ENCODE peak calls at places on chromosomes 6 and 20, in five cellular contexts. B, F, D, O and K are unnamed samples.

GRCh38 chr6:26358511-26358981 is 6.5 kb upstream of the BTN3A2 start:
- DNase-seq in F (no peak), D (no peak), B (no peak), O (no peak), K (no peak)

GRCh38 chr6:5537132-5537531 is 275.8 kb downstream of the FARS2 start:
- DNase-seq in D (no peak), O (no peak), B (no peak), F (no peak), K (no peak)

GRCh38 chr6:158666637-158667359 is 16.9 kb downstream of the SYTL3 start:
- DNase-seq in O (peak), B (no peak), F (peak), D (peak), K (peak)

GRCh38 chr6:157982297-157982579 is 575 bp downstream of the SYNJ2 start:
- DNase-seq in F (no peak), O (peak), D (no peak), B (peak), K (peak)

GRCh38 chr6:168054663-168055560 is 24.1 kb downstream of the FRMD1 start:
- DNase-seq in O (no peak), D (no peak), F (no peak), B (no peak), K (no peak)

GRCh38 chr6:3879194-3879952 is 30.2 kb downstream of the FAM50B start:
- DNase-seq in D (no peak), F (no peak), O (no peak), B (no peak), K (no peak)

GRCh38 chr6:11069760-11070159 is 23.9 kb upstream of the SMIM13 start:
- DNase-seq in B (no peak), O (peak), D (no peak), F (no peak), K (no peak)

GRCh38 chr20:53657732-53658131 is 64.1 kb upstream of the ZNF217 start:
- DNase-seq in B (no peak), D (no peak), F (no peak), O (peak), K (no peak)

GRCh38 chr6:30037182-30037788 is 23.8 kb upstream of the POLR1H start:
- DNase-seq in D (peak), F (no peak), O (peak), B (no peak), K (peak)

GRCh38 chr20:49747707-49748524 is 34.2 kb upstream of the B4GALT5 start:
- DNase-seq in O (peak), F (peak), B (peak), D (peak), K (peak)

GRCh38 chr20:9963029-9963428 is 71.8 kb upstream of the ANKEF1 start:
- DNase-seq in O (no peak), F (no peak), B (no peak), D (no peak), K (no peak)

GRCh38 chr6:54291738-54292137 is 16.5 kb upstream of the TINAG start:
- DNase-seq in O (peak), B (no peak), D (peak), F (no peak), K (peak)

GRCh38 chr20:37414636-37415035 is 68.7 kb downstream of the SRC start:
- DNase-seq in O (no peak), D (no peak), F (no peak), B (no peak), K (no peak)

GRCh38 chr20:17281478-17281877 is 54.6 kb downstream of the PCSK2 start:
- DNase-seq in O (no peak), F (peak), D (no peak), B (no peak), K (peak)

GRCh38 chr20:64066984-64067605 is 4.1 kb downstream of the TCEA2 start:
- DNase-seq in F (no peak), B (no peak), O (no peak), D (no peak), K (no peak)

GRCh38 chr6:63476302-63476701 is 96.0 kb upstream of the LOC128125822 start:
- DNase-seq in O (no peak), B (peak), D (no peak), F (no peak), K (peak)

GRCh38 chr6:166989427-166990034 is 9.7 kb upstream of the CEP43 start:
- DNase-seq in B (no peak), F (no peak), D (peak), O (peak), K (peak)

GRCh38 chr20:24968278-24968677 is 19.2 kb downstream of the CST7 start:
- DNase-seq in F (no peak), O (no peak), D (no peak), B (no peak), K (no peak)

GRCh38 chr20:44541957-44542356 is 20.1 kb upstream of the SERINC3 start:
- DNase-seq in F (no peak), B (no peak), D (peak), O (peak), K (no peak)
- H3K4me3 ChIP-seq in F (no peak), B (no peak), D (no peak), O (no peak), K (no peak)

GRCh38 chr6:131262060-131262459 is 126.8 kb downstream of the AKAP7 start:
- DNase-seq in F (no peak), B (no peak), O (no peak), D (no peak), K (no peak)
- TF ChIP-seq CTCF in F (no peak), B (no peak), O (no peak), D (peak), K (peak)

GRCh38 chr6:138692058-138692977 is 81.3 kb upstream of the CCDC28A start:
- DNase-seq in O (peak), F (peak), D (peak), B (peak), K (peak)

GRCh38 chr6:138691595-138692057 is 81.9 kb upstream of the CCDC28A start:
- DNase-seq in B (no peak), D (peak), F (no peak), O (peak), K (peak)

GRCh38 chr6:138692978-138693909 is 80.3 kb upstream of the CCDC28A start:
- DNase-seq in F (peak), D (peak), O (peak), B (peak), K (peak)

GRCh38 chr6:138690975-138691594 is 82.5 kb upstream of the CCDC28A start:
- DNase-seq in O (no peak), B (no peak), D (no peak), F (no peak), K (no peak)

GRCh38 chr6:138695193-138695592 is 78.4 kb upstream of the CCDC28A start:
- DNase-seq in F (no peak), B (no peak), D (no peak), O (no peak), K (no peak)
- H3K4me3 ChIP-seq in F (no peak), B (no peak), D (no peak), O (no peak), K (no peak)

GRCh38 chr6:39421383-39422225 is 99.1 kb upstream of the KCNK16 start:
- DNase-seq in O (no peak), D (peak), F (no peak), B (no peak), K (no peak)
- TF ChIP-seq CTCF in O (no peak), D (no peak), F (no peak), B (no peak), K (no peak)

DNA sequence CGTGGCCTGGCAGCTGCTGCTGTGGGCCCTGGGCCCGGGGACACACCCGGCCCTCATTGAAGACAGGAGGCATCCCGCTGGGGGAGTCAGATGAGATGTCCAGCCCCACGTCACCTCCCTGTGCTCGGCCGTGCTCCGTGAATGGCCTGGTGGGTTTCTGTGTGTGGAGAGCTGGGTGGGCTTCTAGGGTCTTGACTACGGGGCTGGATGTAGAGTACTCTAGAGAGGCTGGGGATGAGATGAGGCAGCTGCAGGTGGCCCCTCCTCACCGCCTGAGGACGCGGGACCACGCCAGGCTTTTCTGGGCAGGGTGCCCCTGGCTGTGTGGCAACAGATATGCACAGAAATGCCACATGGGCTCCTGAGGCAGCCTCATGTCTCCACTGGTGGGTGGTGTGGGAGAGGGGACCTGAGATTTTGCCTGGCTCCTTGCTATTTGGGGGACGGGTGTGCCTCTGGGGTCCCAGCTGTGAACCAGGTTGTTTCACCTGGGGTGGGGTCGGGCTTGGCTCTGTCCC is 8.4 kb upstream of the BHLHE23 start:
- DNase-seq in D (no peak), F (no peak), B (no peak), O (no peak), K (no peak)
- H3K4me3 ChIP-seq in D (no peak), F (no peak), B (no peak), O (no peak), K (no peak)

DNA sequence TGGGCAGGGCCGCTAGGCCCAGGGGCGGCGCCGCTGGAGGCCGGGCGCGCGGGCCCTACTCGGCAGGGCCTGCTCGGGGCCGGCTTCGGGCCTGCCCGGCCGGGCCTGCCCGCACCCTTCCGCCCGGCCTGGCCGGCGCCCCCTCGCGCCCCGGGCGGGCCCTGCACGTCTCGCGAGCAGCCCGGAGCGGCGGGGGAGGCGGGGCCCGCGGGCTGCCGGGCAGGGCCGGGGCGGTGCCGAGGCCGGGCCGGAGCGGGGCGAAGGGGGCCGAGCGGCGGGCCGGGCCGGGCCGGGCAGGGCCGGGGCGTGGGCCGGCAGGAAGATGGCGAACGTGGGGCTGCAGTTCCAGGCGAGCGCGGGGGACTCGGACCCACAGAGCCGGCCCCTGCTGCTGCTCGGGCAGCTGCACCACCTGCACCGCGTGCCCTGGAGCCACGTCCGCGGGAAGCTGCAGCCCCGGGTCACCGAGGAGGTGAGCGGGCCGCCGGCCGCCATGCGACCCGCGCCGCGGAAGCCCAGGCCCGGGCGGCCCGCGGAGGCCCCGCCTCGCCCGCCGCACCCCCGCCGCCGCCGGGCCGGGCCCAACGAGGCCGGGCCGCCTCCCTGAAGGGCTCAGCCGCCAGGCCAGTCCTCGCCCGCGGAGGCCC is at the start of gene NPEPL1:
- DNase-seq in B (peak), D (peak), O (peak), F (peak), K (peak)
- TF ChIP-seq CTCF in B (no peak), D (no peak), O (peak), F (no peak), K (no peak)